ENCODE peak calls at places on chromosomes 1 and 21, in four cellular contexts. B is heart right ventricle, M is PC-3, A is right atrium auricular region. S is an unnamed sample.
A peak's percentile ranks its signal among the peaks of the same experiment; 100 is the strongest.

GRCh38 chr1:211627259-211627658 is 48.2 kb downstream of the NEK2 start:
- DNase-seq in A (no peak), M (no peak), B (no peak), S (no peak)

GRCh38 chr21:46171585-46171984 is 12.7 kb downstream of the SPATC1L start:
- DNase-seq in A (peak; percentile 57), B (no peak), M (no peak), S (no peak)

GRCh38 chr1:27623327-27624212 is 11.4 kb downstream of the FGR start:
- DNase-seq in A (no peak), B (no peak), M (no peak), S (no peak)

GRCh38 chr1:109788695-109789521 is 25.2 kb upstream of the EPS8L3 start:
- DNase-seq in M (peak; percentile 39), B (no peak), A (no peak), S (peak; percentile 10)

GRCh38 chr1:1353389-1354151 is 4.4 kb upstream of the DVL1 start:
- DNase-seq in B (no peak), A (no peak), M (no peak), S (no peak)

GRCh38 chr1:67948155-67949075 is 102.0 kb downstream of the DIRAS3 start:
- DNase-seq in A (no peak), M (peak; percentile 13), B (no peak), S (no peak)

GRCh38 chr21:34570315-34570714 is 44.6 kb downstream of the RCAN1 start:
- DNase-seq in M (no peak), A (no peak), B (no peak), S (no peak)

GRCh38 chr1:78126506-78126905 is 80.7 kb downstream of the GIPC2 start:
- DNase-seq in B (no peak), A (no peak), M (no peak), S (no peak)

GRCh38 chr1:37472281-37472680 is 2.1 kb upstream of the ZC3H12A start:
- DNase-seq in A (no peak), B (no peak), M (no peak), S (no peak)

GRCh38 chr1:25804244-25804963 is 4.4 kb downstream of the SELENON start:
- DNase-seq in M (no peak), A (no peak), B (no peak), S (no peak)

GRCh38 chr1:219330669-219331068 is 157.0 kb downstream of the LYPLAL1 start:
- DNase-seq in M (peak; percentile 42), A (no peak), B (no peak), S (no peak)

GRCh38 chr1:106222415-106222814 is 834.1 kb upstream of the PRMT6 start:
- DNase-seq in A (no peak), M (peak; percentile 15), B (no peak), S (no peak)

GRCh38 chr1:160499631-160500030 is 23.4 kb downstream of the SLAMF6 start:
- DNase-seq in B (no peak), A (no peak), M (no peak), S (no peak)

GRCh38 chr1:24437631-24438396 is 22.2 kb downstream of the NIPAL3 start:
- DNase-seq in A (no peak), M (peak; percentile 50), B (peak; percentile 29), S (no peak)

GRCh38 chr1:240737268-240737667 is 125.3 kb upstream of the GREM2 start:
- DNase-seq in M (peak; percentile 82), B (no peak), A (no peak), S (no peak)

GRCh38 chr1:206469933-206470691 is at the start of gene IKBKE:
- DNase-seq in A (peak; percentile 77), M (peak; percentile 88), B (no peak), S (peak; percentile 89)

GRCh38 chr1:45134468-45134873 is 71.9 kb downstream of the ZSWIM5 start:
- DNase-seq in M (no peak), A (no peak), B (no peak), S (no peak)

GRCh38 chr1:211613108-211613947 is 34.4 kb upstream of the SLC30A1 start:
- DNase-seq in M (peak; percentile 39), A (peak; percentile 95), B (peak; percentile 73), S (no peak)

GRCh38 chr1:226406401-226406881 is 1.5 kb downstream of the PARP1 start:
- DNase-seq in A (no peak), M (peak; percentile 97), B (no peak), S (peak; percentile 77)

GRCh38 chr1:226404063-226404903 is 3.6 kb downstream of the PARP1 start:
- DNase-seq in M (peak; percentile 18), A (no peak), B (no peak), S (peak; percentile 44)

GRCh38 chr1:226405411-226405988 is 2.4 kb downstream of the PARP1 start:
- DNase-seq in A (no peak), M (no peak), B (no peak), S (peak; percentile 80)

GRCh38 chr1:226403522-226404034 is 4.3 kb downstream of the PARP1 start:
- DNase-seq in A (no peak), M (peak; percentile 38), B (no peak), S (peak; percentile 59)

GRCh38 chr1:226404904-226405222 is 3.0 kb downstream of the PARP1 start:
- DNase-seq in B (no peak), A (no peak), M (no peak), S (no peak)
- H3K27ac ChIP-seq in B (no peak overlapping the region), A (no peak overlapping the region), M (no peak overlapping the region), S (peak overlapping the region; percentile 91)

DNA sequence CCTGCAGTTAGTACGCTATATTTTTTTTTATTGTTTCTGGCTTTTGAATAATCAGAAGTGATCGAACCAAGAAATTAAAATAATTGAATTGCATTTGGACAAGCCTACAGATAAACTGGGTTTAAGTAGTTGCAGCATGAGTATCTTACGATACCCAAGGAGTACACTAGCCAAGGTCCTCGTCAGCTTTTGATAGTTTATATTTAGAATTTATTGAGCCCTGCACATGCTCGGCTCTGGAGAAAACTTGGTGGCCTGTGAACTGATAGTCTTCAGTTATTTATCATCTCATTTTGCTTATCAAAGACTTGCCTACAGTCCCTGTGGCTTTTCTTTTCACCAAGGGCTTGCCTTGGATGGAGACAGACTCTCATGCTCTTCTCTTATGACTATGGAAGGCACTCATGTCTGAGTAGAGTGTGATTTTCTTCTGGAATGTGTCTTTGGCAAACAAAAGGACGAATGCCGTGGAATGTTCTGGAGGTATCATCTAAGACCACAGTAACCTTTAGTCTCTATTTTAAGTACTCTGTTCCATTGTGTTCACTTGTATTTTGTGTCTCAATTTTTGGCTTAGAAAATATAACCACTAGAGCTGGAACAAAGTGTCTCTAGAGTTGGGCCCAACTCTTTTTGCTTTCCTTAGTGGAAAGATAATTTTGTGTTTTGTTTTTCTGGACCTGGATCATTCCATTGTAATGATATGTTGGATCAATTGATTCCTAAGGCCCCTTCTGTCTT is 35.9 kb downstream of the BCL9 start:
- DNase-seq in M (no peak), A (no peak), B (no peak), S (no peak)
- H3K27ac ChIP-seq in M (no peak overlapping the region), A (peak overlapping the region; percentile 13), B (no peak overlapping the region), S (no peak overlapping the region)

GRCh38 chr21:38916214-38916964 is 110.7 kb downstream of the ETS2 start:
- DNase-seq in A (peak; percentile 18), B (no peak), M (no peak), S (no peak)
- H3K27ac ChIP-seq in A (no peak overlapping the region), B (no peak overlapping the region), M (peak overlapping the region; percentile 6), S (no peak overlapping the region)

GRCh38 chr1:8456306-8456912 is 138.5 kb downstream of the SLC45A1 start:
- DNase-seq in A (no peak), M (peak; percentile 55), B (no peak), S (no peak)
- H3K27ac ChIP-seq in A (peak overlapping the region; percentile 62), M (no peak overlapping the region), B (peak overlapping the region; percentile 17), S (no peak overlapping the region)

GRCh38 chr1:201173736-201174135 is 16.9 kb upstream of the IGFN1 start:
- DNase-seq in M (peak; percentile 71), A (no peak), B (no peak), S (no peak)

GRCh38 chr1:201170533-201171062 is 16.3 kb upstream of the TMEM9 start:
- DNase-seq in B (peak; percentile 94), A (peak; percentile 97), M (peak; percentile 100), S (peak; percentile 54)

GRCh38 chr1:201171063-201172036 is 17.1 kb upstream of the TMEM9 start:
- DNase-seq in M (peak; percentile 79), B (peak; percentile 47), A (no peak), S (no peak)

GRCh38 chr1:201172999-201173610 is 17.5 kb upstream of the IGFN1 start:
- DNase-seq in M (peak; percentile 58), A (no peak), B (no peak), S (no peak)

GRCh38 chr1:201172336-201172735 is 18.1 kb upstream of the TMEM9 start:
- DNase-seq in B (no peak), M (no peak), A (no peak), S (no peak)
- H3K27ac ChIP-seq in B (no peak overlapping the region), M (no peak overlapping the region), A (peak overlapping the region; percentile 92), S (no peak overlapping the region)

GRCh38 chr21:26782349-26782748 is 62.9 kb downstream of the ADAMTS1 start:
- DNase-seq in M (no peak), B (no peak), A (no peak), S (no peak)

GRCh38 chr21:26773058-26773457 is 72.2 kb downstream of the ADAMTS1 start:
- DNase-seq in B (no peak), A (no peak), M (no peak), S (no peak)

GRCh38 chr21:26776320-26777021 is 68.7 kb downstream of the ADAMTS1 start:
- DNase-seq in M (peak; percentile 31), B (no peak), A (no peak), S (no peak)

GRCh38 chr21:26781331-26781730 is 63.9 kb downstream of the ADAMTS1 start:
- DNase-seq in A (no peak), M (no peak), B (no peak), S (no peak)

GRCh38 chr21:26777166-26777565 is 68.0 kb downstream of the ADAMTS1 start:
- DNase-seq in M (no peak), A (no peak), B (no peak), S (no peak)
- H3K27ac ChIP-seq in M (no peak overlapping the region), A (no peak overlapping the region), B (no peak overlapping the region), S (no peak overlapping the region)

DNA sequence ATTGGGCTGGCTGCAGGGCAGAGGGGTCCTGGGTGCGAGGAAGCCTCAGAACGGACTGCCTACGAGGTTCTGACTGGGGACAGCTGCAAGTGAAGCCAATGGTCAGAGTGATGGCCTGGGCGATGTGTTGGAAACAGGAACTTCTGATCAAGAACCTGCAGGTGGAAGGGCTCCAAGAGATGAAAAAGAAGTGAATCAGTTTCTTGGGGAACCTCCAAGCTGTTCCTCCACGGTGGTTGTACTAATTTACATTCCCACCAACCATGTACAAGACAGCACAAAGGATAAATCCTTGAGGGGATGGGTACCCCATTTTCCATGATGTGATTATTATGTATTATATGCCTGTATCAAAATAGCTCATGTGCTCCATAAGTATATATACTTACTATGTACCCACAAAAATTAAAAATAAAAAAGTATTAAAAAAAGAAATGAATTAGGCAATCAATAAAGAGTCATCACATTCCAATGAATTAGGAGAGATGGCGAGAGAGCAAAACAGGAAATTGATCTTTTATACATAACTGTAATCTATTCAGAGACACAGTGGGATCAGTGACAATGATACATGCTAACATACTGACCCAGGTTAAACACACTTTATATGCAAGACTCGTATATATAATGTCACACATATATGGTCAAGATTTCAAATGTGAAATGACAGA is 58.1 kb downstream of the PTPN14 start:
- DNase-seq in B (no peak), M (no peak), A (no peak), S (no peak)
- H3K27ac ChIP-seq in B (no peak overlapping the region), M (no peak overlapping the region), A (no peak overlapping the region), S (no peak overlapping the region)

DNA sequence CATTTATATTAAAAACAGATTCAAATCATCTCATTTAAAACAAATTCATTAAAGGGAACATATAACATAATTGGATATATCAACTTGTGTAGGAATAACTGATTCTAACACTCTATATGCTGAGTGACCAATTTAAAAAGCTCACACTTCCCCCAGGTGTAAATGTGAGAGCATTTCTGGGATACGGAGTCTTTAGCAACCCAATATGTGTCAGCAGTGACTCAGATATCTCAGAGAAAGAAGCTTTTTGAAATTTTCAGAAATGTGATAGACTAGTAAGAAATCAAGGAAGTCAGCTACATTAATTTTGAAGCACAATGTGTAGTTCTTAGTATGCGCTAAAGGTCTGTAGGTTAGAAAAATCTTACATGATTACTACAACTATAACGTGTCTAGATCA is 87.9 kb upstream of the SERTAD4 start:
- DNase-seq in M (peak; percentile 47), B (no peak), A (no peak), S (no peak)
- H3K27ac ChIP-seq in M (no peak overlapping the region), B (no peak overlapping the region), A (no peak overlapping the region), S (no peak overlapping the region)